ENCODE peak calls at places on chromosomes 7 and 10, in eight cellular contexts. U is HCT116, Q is body of pancreas, X is lower lobe of right lung, S is pancreas, O is HepG2, V is psoas muscle, A is upper lobe of left lung. I is an unnamed sample. For H3K4me1, the result is how much of the 10 kb centered on the place peaks cover.

GRCh38 chr10:117419921-117420320 is 44.7 kb upstream of the PDZD8 start:
- ATAC-seq in U (no peak), Q (no peak), X (no peak), S (no peak), O (no peak), V (no peak), A (no peak), I (no peak)

GRCh38 chr7:93538061-93538460 is 36.5 kb downstream of the CALCR start:
- ATAC-seq in U (no peak), Q (no peak), X (no peak), S (no peak), O (no peak), V (no peak), A (no peak), I (no peak)

GRCh38 chr10:2714597-2714996 is 352.8 kb upstream of the PFKP start:
- ATAC-seq in U (no peak), Q (no peak), X (no peak), S (no peak), O (no peak), V (no peak), A (no peak), I (no peak)

GRCh38 chr7:101677421-101678137 is 48.5 kb upstream of the MYL10 start:
- ATAC-seq in U (no peak), Q (no peak), X (no peak), S (no peak), O (no peak), V (no peak), A (no peak), I (no peak)

GRCh38 chr7:146216371-146217041 is 99.9 kb downstream of the CNTNAP2 start:
- ATAC-seq in U (no peak), Q (no peak), X (no peak), S (no peak), O (no peak), V (no peak), A (no peak), I (no peak)

GRCh38 chr7:87456247-87456646 is 19.2 kb downstream of the ABCB4 start:
- ATAC-seq in U (no peak), Q (no peak), X (no peak), S (no peak), O (no peak), V (peak), A (no peak), I (no peak)

GRCh38 chr10:90937645-90938258 is 16.9 kb upstream of the ANKRD1 start:
- ATAC-seq in U (no peak), Q (no peak), X (no peak), S (no peak), O (peak), V (no peak), A (no peak), I (no peak)

GRCh38 chr10:4270116-4270515 is 485.1 kb upstream of the KLF6 start:
- ATAC-seq in U (no peak), Q (no peak), X (peak), S (peak), O (no peak), V (no peak), A (peak), I (peak)

GRCh38 chr10:105706281-105707026 is 1065.4 kb downstream of the SORCS3 start:
- ATAC-seq in U (no peak), Q (peak), X (peak), S (peak), O (no peak), V (no peak), A (no peak), I (no peak)

GRCh38 chr10:113530476-113530875 is 22.4 kb upstream of the HABP2 start:
- ATAC-seq in U (no peak), Q (no peak), X (no peak), S (no peak), O (no peak), V (no peak), A (no peak), I (no peak)

GRCh38 chr7:150753826-150754603 is 16.8 kb downstream of the GIMAP5 start:
- ATAC-seq in U (peak), Q (peak), X (peak), S (peak), O (peak), V (no peak), A (no peak), I (no peak)

GRCh38 chr7:139748936-139749335 is 28.9 kb downstream of the HIPK2 start:
- ATAC-seq in U (no peak), Q (no peak), X (peak), S (no peak), O (no peak), V (peak), A (peak), I (no peak)

GRCh38 chr7:139752148-139752547 is 25.6 kb downstream of the HIPK2 start:
- ATAC-seq in U (no peak), Q (no peak), X (no peak), S (no peak), O (no peak), V (no peak), A (no peak), I (no peak)

GRCh38 chr7:139749545-139749944 is 28.3 kb downstream of the HIPK2 start:
- ATAC-seq in U (no peak), Q (no peak), X (no peak), S (no peak), O (no peak), V (peak), A (no peak), I (no peak)

GRCh38 chr7:139752600-139752999 is 25.2 kb downstream of the HIPK2 start:
- ATAC-seq in U (no peak), Q (peak), X (no peak), S (peak), O (no peak), V (no peak), A (no peak), I (no peak)

DNA sequence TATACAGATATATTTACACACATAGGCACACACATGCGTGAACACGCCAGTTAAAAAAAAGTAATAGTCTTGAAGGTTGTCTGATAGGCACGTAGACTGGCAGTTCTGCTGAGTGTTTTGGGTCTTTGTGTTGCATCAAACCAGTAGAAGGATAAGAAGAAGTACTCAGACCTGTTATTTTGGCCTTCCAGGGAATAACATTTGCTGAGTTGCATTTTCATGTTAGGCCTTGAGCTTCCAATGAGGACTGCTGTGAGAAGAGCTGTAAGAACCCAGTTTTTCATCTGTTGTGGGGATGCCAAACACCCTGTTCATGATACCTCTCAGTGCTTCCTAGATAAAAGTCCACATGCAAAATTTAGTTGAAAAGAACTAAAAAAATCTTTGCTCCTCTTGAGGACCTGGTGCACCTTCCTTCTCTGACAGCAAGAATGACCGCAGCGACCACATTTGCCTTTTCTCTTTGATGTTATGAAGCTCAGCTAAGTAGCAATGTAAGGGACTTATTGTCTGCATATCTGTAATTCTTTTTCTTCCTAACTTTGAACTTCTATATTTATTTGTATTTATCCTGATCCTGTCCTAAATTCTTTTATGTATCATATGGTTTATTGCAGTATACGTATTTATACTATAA is 27.2 kb downstream of the HIPK2 start:
- ATAC-seq in U (no peak), Q (no peak), X (no peak), S (no peak), O (no peak), V (no peak), A (no peak), I (no peak)
- H3K4me1 ChIP-seq in U (under half), Q (under half), X (half or more), S (under half), O (half or more), V (half or more), A (half or more), I (under half)

GRCh38 chr7:140231779-140232491 is 55.2 kb upstream of the KDM7A start:
- ATAC-seq in U (peak), Q (peak), X (peak), S (peak), O (no peak), V (no peak), A (peak), I (no peak)
- H3K4me3 ChIP-seq in U (peak), Q (no peak), X (peak), S (no peak), O (peak), V (peak), A (no peak), I (peak)

GRCh38 chr7:112282476-112283188 is 76.1 kb downstream of the ZNF277 start:
- ATAC-seq in U (no peak), Q (no peak), X (no peak), S (peak), O (no peak), V (no peak), A (no peak), I (no peak)

GRCh38 chr7:112283382-112283910 is 77.0 kb downstream of the ZNF277 start:
- ATAC-seq in U (no peak), Q (no peak), X (no peak), S (no peak), O (no peak), V (no peak), A (no peak), I (no peak)

GRCh38 chr7:112290065-112290464 is 83.6 kb downstream of the ZNF277 start:
- ATAC-seq in U (no peak), Q (no peak), X (no peak), S (no peak), O (no peak), V (no peak), A (no peak), I (no peak)

GRCh38 chr7:112288301-112288700 is 81.8 kb downstream of the ZNF277 start:
- ATAC-seq in U (no peak), Q (no peak), X (no peak), S (no peak), O (no peak), V (no peak), A (no peak), I (no peak)

DNA sequence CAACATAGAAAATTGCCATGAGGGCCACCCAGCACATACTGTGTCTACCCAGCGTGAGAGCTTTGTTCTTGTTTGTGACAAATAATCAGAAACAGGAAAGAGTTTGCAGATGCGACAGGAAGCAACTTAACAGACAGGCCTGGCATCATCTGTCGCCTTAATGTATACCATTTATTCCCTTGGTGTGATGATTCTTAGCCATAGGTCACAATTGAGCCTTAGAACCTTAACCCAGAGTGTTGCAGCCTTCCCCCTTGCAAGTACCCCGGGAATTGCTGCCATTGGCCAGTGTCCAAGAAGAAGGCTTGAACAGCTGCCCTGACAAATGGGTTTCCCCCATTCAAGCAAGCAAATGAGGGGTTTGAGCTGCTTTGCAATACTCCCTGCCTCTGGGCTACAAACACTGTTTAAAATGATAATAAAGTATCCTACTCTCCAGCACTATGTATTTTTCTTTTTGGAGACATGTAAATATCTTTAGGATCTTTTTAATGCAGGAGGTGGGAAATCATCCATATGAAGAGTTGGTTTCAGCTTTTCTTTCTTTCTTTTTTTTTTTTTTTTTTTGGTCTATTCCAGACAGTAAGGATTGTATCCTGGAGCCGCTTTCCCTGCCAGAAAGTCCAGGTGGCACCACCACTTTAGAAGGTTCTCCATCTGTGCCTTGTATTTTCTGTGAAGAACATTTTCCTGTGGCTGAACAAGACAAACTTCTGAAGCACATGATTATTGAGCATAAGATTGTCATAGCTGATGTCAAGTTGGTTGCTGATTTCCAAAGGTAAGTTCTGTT is 80.0 kb downstream of the ZNF277 start:
- ATAC-seq in U (no peak), Q (no peak), X (no peak), S (no peak), O (no peak), V (no peak), A (no peak), I (no peak)
- H3K27ac ChIP-seq in U (no peak), Q (no peak), X (no peak), S (no peak), O (no peak), V (no peak), A (no peak), I (no peak)

GRCh38 chr10:123026266-123026665 is 17.5 kb downstream of the ACADSB start:
- ATAC-seq in U (no peak), Q (no peak), X (no peak), S (no peak), O (no peak), V (no peak), A (no peak), I (no peak)
- H3K4me1 ChIP-seq in U (under half), Q (under half), X (under half), S (under half), O (half or more), V (under half), A (under half), I (under half)

GRCh38 chr10:132703305-132704007 is 82.5 kb downstream of the NKX6-2 start:
- ATAC-seq in U (no peak), Q (no peak), X (peak), S (no peak), O (no peak), V (no peak), A (no peak), I (no peak)
- H3K4me3 ChIP-seq in U (no peak), Q (no peak), X (no peak), S (no peak), O (no peak), V (no peak), A (no peak), I (no peak)

GRCh38 chr10:32943854-32944661 is 14.0 kb downstream of the ITGB1 start:
- ATAC-seq in U (no peak), Q (peak), X (peak), S (peak), O (peak), V (no peak), A (peak), I (peak)
- H3K27ac ChIP-seq in U (no peak), Q (no peak), X (no peak), S (no peak), O (peak), V (no peak), A (no peak), I (peak)

GRCh38 chr10:77530011-77530410 is 107.6 kb downstream of the KCNMA1 start:
- ATAC-seq in U (no peak), Q (no peak), X (no peak), S (no peak), O (no peak), V (no peak), A (no peak), I (no peak)
- H3K4me1 ChIP-seq in U (half or more), Q (under half), X (under half), S (under half), O (under half), V (half or more), A (under half), I (under half)

GRCh38 chr10:111203615-111204014 is 126.8 kb downstream of the ADRA2A start:
- ATAC-seq in U (no peak), Q (no peak), X (no peak), S (no peak), O (no peak), V (no peak), A (no peak), I (peak)
- H3K4me3 ChIP-seq in U (no peak), Q (no peak), X (no peak), S (no peak), O (no peak), V (no peak), A (no peak), I (no peak)

GRCh38 chr7:30459591-30460245 is 18.9 kb downstream of the NOD1 start:
- ATAC-seq in U (no peak), Q (peak), X (peak), S (peak), O (peak), V (peak), A (peak), I (peak)
- H3K27ac ChIP-seq in U (no peak), Q (no peak), X (no peak), S (no peak), O (peak), V (peak), A (no peak), I (peak)

GRCh38 chr10:72423426-72423825 is 68.7 kb upstream of the DNAJB12 start:
- ATAC-seq in U (no peak), Q (no peak), X (no peak), S (no peak), O (no peak), V (no peak), A (no peak), I (no peak)
- H3K4me1 ChIP-seq in U (under half), Q (under half), X (under half), S (under half), O (under half), V (under half), A (under half), I (under half)